ENCODE peak calls at places on chromosomes 16 and 17, in seven cellular contexts. N, Q, A, H, W, M and X are unnamed samples.

GRCh38 chr17:79975498-79976134 is 60.1 kb downstream of the TBC1D16 start:
- DNase-seq in A (no peak), H (no peak), Q (no peak), N (no peak), M (no peak), W (no peak), X (no peak)

GRCh38 chr16:4140652-4141051 is 24.4 kb upstream of the ADCY9 start:
- DNase-seq in M (no peak), Q (no peak), H (peak; percentile 33), A (no peak), N (peak; percentile 74), W (no peak), X (peak; percentile 51)

GRCh38 chr17:79135628-79136405 is 61.2 kb downstream of the ENGASE start:
- DNase-seq in N (no peak), H (no peak), M (no peak), Q (no peak), W (no peak), A (no peak), X (no peak)

GRCh38 chr16:83675136-83675535 is 132.6 kb upstream of the HSBP1 start:
- DNase-seq in A (no peak), N (no peak), Q (peak; percentile 79), H (no peak), W (no peak), M (peak; percentile 26), X (no peak)

GRCh38 chr17:45579529-45580495 is 89.3 kb upstream of the PLEKHM1 start:
- DNase-seq in H (peak; percentile 7), W (peak; percentile 13), N (no peak), Q (peak; percentile 13), M (no peak), A (no peak), X (no peak)

GRCh38 chr16:55944377-55944802 is 69.2 kb upstream of the CES5A start:
- DNase-seq in W (peak; percentile 82), M (peak; percentile 81), Q (peak; percentile 79), H (peak; percentile 59), N (peak; percentile 47), A (peak; percentile 54), X (no peak)

GRCh38 chr16:76985362-76985761 is 205.6 kb upstream of the MON1B start:
- DNase-seq in A (no peak), M (no peak), H (no peak), N (no peak), W (no peak), Q (no peak), X (no peak)

GRCh38 chr17:19248923-19249574 is 11.9 kb downstream of the EPN2 start:
- DNase-seq in M (no peak), H (peak; percentile 92), N (peak; percentile 95), W (peak; percentile 22), Q (no peak), A (peak; percentile 36), X (peak; percentile 95)

GRCh38 chr17:73641779-73642580 is 2.3 kb downstream of the SDK2 start:
- DNase-seq in M (no peak), H (no peak), A (no peak), N (no peak), Q (peak; percentile 24), W (no peak), X (no peak)

GRCh38 chr17:1273492-1274242 is 3.4 kb downstream of the BHLHA9 start:
- DNase-seq in H (no peak), N (no peak), M (no peak), Q (no peak), A (no peak), W (no peak), X (peak; percentile 25)

GRCh38 chr16:85782476-85782875 is 16.9 kb downstream of the EMC8 start:
- DNase-seq in A (no peak), H (no peak), M (no peak), W (no peak), N (peak; percentile 40), Q (no peak), X (no peak)

GRCh38 chr16:87391324-87391949 is 699 bp upstream of the MAP1LC3B start:
- DNase-seq in Q (peak; percentile 77), W (peak; percentile 81), N (peak; percentile 19), H (peak; percentile 62), A (peak; percentile 50), M (peak; percentile 43), X (peak; percentile 77)

GRCh38 chr16:4865231-4865860 is 18.1 kb downstream of the UBN1 start:
- DNase-seq in W (no peak), M (no peak), Q (no peak), H (no peak), N (no peak), A (no peak), X (no peak)

GRCh38 chr17:72764632-72765041 is 327.9 kb downstream of the SLC39A11 start:
- DNase-seq in A (no peak), M (no peak), Q (no peak), H (no peak), N (peak; percentile 57), W (no peak), X (peak; percentile 54)

GRCh38 chr16:31088459-31089183 is at the start of gene PRSS53:
- DNase-seq in Q (no peak), N (no peak), W (no peak), H (no peak), A (no peak), M (no peak), X (peak; percentile 44)

GRCh38 chr17:6603746-6604325 is 36.7 kb downstream of the KIAA0753 start:
- DNase-seq in A (no peak), W (peak; percentile 8), M (no peak), H (no peak), Q (no peak), N (no peak), X (no peak)

DNA sequence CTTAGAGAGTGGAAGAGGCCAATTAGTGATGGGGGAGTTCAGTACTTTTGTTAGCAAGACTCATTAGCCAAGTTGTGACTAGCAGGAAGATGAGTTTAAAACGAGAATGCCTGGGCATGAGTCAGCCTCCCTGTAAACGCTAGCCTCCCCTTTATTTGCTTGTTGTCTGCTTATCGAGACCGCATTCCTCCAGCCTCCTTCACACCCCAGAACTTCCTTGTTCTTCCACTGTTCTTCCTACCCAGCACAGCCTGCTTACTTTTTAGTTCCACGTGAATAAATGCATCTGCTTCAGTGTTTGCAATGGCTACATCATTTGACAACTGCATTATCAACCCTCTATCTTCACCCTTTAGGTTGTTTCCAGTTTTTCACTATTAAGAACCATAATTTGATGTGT is 20.2 kb upstream of the OR3A1 start:
- DNase-seq in A (no peak), M (no peak), N (no peak), W (no peak), Q (no peak), H (no peak), X (no peak)
- H3K9me3 ChIP-seq in A (no peaks in the 10 kb centered on the region), M (no peaks in the 10 kb centered on the region), N (no peaks in the 10 kb centered on the region), W (no peaks in the 10 kb centered on the region), Q (no peaks in the 10 kb centered on the region), H (no peaks in the 10 kb centered on the region), X (no peaks in the 10 kb centered on the region)

GRCh38 chr17:15659663-15660062 is 24.4 kb downstream of the TRIM16 start:
- DNase-seq in H (no peak), M (no peak), A (peak; percentile 93), N (peak; percentile 47), Q (no peak), W (no peak), X (no peak)
- H3K27ac ChIP-seq in H (no peak overlapping the region), M (no peak overlapping the region), A (no peak overlapping the region), N (no peak overlapping the region), Q (no peak overlapping the region), W (peak overlapping the region; percentile 19), X (no peak overlapping the region)

GRCh38 chr17:41678411-41678906 is 10.2 kb upstream of the EIF1 start:
- DNase-seq in A (no peak), M (no peak), Q (no peak), W (no peak), H (peak; percentile 75), N (peak; percentile 37), X (no peak)
- H2AFZ ChIP-seq in A (no peak overlapping the region), M (peak overlapping the region; percentile 79), Q (no peak overlapping the region), W (peak overlapping the region; percentile 52), H (no peak overlapping the region), N (peak overlapping the region; percentile 80), X (peak overlapping the region; percentile 86)

GRCh38 chr17:68588362-68588761 is 12.8 kb downstream of the FAM20A start:
- DNase-seq in H (no peak), A (no peak), W (no peak), M (no peak), Q (no peak), N (no peak), X (no peak)
- H3K9me3 ChIP-seq in H (peaks cover 15% of the 10 kb centered on the region), A (peaks cover 2% of the 10 kb centered on the region), W (no peaks in the 10 kb centered on the region), M (no peaks in the 10 kb centered on the region), Q (no peaks in the 10 kb centered on the region), N (no peaks in the 10 kb centered on the region), X (no peaks in the 10 kb centered on the region)

DNA sequence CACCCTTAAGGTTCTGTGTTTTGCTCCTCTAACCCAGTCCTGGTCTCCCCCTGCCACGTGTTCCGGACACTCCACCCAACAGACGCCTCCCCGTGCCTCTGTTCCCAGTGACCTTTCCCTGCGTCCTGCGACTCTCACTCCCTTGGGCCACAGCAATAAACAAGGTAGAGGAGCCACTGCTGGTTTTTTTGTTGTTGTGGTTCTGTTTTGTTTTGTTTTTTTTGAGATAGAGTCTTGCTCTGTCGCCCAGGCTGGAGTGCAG is 3.7 kb upstream of the NPW start:
- DNase-seq in Q (no peak), W (no peak), H (no peak), A (no peak), M (no peak), N (no peak), X (no peak)
- H3K27ac ChIP-seq in Q (no peak overlapping the region), W (peak overlapping the region; percentile 85), H (no peak overlapping the region), A (no peak overlapping the region), M (no peak overlapping the region), N (no peak overlapping the region), X (no peak overlapping the region)

GRCh38 chr16:88784074-88784855 is 755 bp downstream of the PIEZO1 start:
- DNase-seq in A (peak; percentile 78), M (no peak), W (peak; percentile 89), N (peak; percentile 75), Q (peak; percentile 86), H (peak; percentile 86), X (peak; percentile 95)

GRCh38 chr16:88785106-88785924 is at the start of gene PIEZO1:
- DNase-seq in Q (peak; percentile 70), N (peak; percentile 47), W (peak; percentile 88), H (peak; percentile 73), M (no peak), A (no peak), X (peak; percentile 99)

GRCh38 chr16:88782454-88783390 is 2.3 kb downstream of the PIEZO1 start:
- DNase-seq in H (peak; percentile 76), A (no peak), N (peak; percentile 85), W (no peak), Q (no peak), M (no peak), X (peak; percentile 99)

GRCh38 chr16:88784856-88785105 is 239 bp downstream of the PIEZO1 start:
- DNase-seq in M (no peak), N (no peak), Q (no peak), W (no peak), A (no peak), H (no peak), X (no peak)

GRCh38 chr16:88783391-88784073 is 1.5 kb downstream of the PIEZO1 start:
- DNase-seq in M (no peak), A (no peak), N (peak; percentile 37), H (peak; percentile 60), Q (no peak), W (no peak), X (peak; percentile 93)
- H2AFZ ChIP-seq in M (peak overlapping the region; percentile 82), A (peak overlapping the region; percentile 50), N (no peak overlapping the region), H (no peak overlapping the region), Q (no peak overlapping the region), W (no peak overlapping the region), X (peak overlapping the region; percentile 26)